ENCODE peak calls at places on chromosomes 12 and 14, in eight cellular contexts. S, X, F, U, N, B, Y and E are unnamed samples.

GRCh38 chr14:40656301-40656700 is 950.4 kb upstream of the LRFN5 start:
- DNase-seq in S (no peak), X (no peak), F (no peak), U (no peak), N (no peak), B (no peak), Y (no peak), E (no peak)

GRCh38 chr12:59151243-59151642 is 230.9 kb upstream of the LRIG3 start:
- DNase-seq in S (no peak), X (no peak), F (no peak), U (no peak), N (peak), B (no peak), Y (no peak), E (no peak)

GRCh38 chr12:98896938-98897337 is 251.8 kb downstream of the APAF1 start:
- DNase-seq in S (peak), X (no peak), F (no peak), U (no peak), N (peak), B (no peak), Y (no peak), E (no peak)

GRCh38 chr12:128387811-128388422 is 120.9 kb downstream of the TMEM132C start:
- DNase-seq in S (no peak), X (no peak), F (peak), U (peak), N (no peak), B (no peak), Y (no peak), E (peak)

GRCh38 chr12:40253936-40254335 is 29.1 kb downstream of the LRRK2 start:
- DNase-seq in S (no peak), X (no peak), F (no peak), U (no peak), N (peak), B (no peak), Y (no peak), E (no peak)

GRCh38 chr14:64711039-64711438 is 6.8 kb downstream of the PLEKHG3 start:
- DNase-seq in S (no peak), X (no peak), F (no peak), U (no peak), N (no peak), B (no peak), Y (peak), E (no peak)

GRCh38 chr14:32648434-32648833 is 290.2 kb upstream of the NPAS3 start:
- DNase-seq in S (no peak), X (no peak), F (no peak), U (no peak), N (peak), B (no peak), Y (no peak), E (peak)

GRCh38 chr12:113794774-113795173 is 171.4 kb downstream of the RBM19 start:
- DNase-seq in S (no peak), X (no peak), F (no peak), U (no peak), N (no peak), B (no peak), Y (no peak), E (no peak)

GRCh38 chr14:24274101-24274543 is 2.7 kb upstream of the RABGGTA start:
- DNase-seq in S (no peak), X (no peak), F (no peak), U (no peak), N (no peak), B (no peak), Y (peak), E (no peak)

GRCh38 chr12:51021694-51022093 is 4.5 kb downstream of the SLC11A2 start:
- DNase-seq in S (no peak), X (no peak), F (no peak), U (no peak), N (no peak), B (no peak), Y (no peak), E (no peak)

GRCh38 chr14:50038398-50039119 is 77.8 kb downstream of the VCPKMT start:
- DNase-seq in S (no peak), X (no peak), F (no peak), U (no peak), N (peak), B (no peak), Y (peak), E (peak)

GRCh38 chr12:106126441-106127288 is 12.1 kb downstream of the NUAK1 start:
- DNase-seq in S (no peak), X (no peak), F (no peak), U (no peak), N (peak), B (no peak), Y (no peak), E (peak)

GRCh38 chr12:106131671-106132070 is 7.1 kb downstream of the NUAK1 start:
- DNase-seq in S (no peak), X (no peak), F (no peak), U (peak), N (peak), B (no peak), Y (no peak), E (no peak)

GRCh38 chr12:106130474-106131113 is 8.2 kb downstream of the NUAK1 start:
- DNase-seq in S (no peak), X (no peak), F (no peak), U (no peak), N (no peak), B (no peak), Y (no peak), E (no peak)

GRCh38 chr12:106127289-106128126 is 11.2 kb downstream of the NUAK1 start:
- DNase-seq in S (no peak), X (no peak), F (no peak), U (no peak), N (no peak), B (no peak), Y (no peak), E (peak)

GRCh38 chr12:106128526-106129430 is 10.0 kb downstream of the NUAK1 start:
- DNase-seq in S (no peak), X (no peak), F (no peak), U (no peak), N (no peak), B (no peak), Y (no peak), E (no peak)
- TF ChIP-seq CTCF in S (no peak), X (no peak), F (no peak), U (no peak), N (no peak), B (no peak), Y (no peak), E (no peak)

DNA sequence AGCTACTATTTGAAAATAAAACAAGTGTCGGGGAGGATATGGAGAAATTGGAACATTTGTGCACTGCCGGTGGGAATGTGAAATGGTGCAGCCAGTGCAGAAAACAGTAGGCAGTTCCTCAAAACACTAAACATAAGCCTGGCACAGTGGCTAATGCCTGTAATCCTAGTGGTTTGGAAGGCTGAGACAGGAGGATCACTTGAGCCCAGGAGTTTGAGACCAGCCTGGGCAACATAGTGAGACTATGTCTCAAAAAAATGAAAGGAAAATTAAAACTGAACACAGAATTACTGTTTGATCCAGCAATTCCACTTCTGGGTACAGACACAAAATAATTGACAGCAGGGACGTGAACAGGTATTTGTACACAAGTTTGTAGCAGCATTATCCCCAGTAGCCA is 12.6 kb downstream of the SIVA1 start:
- DNase-seq in S (no peak), X (no peak), F (no peak), U (no peak), N (no peak), B (no peak), Y (no peak), E (no peak)
- TF ChIP-seq CTCF in S (no peak), X (no peak), F (no peak), U (no peak), N (no peak), B (no peak), Y (no peak), E (no peak)

GRCh38 chr14:54812661-54813060 is 90.0 kb downstream of the GCH1 start:
- DNase-seq in S (no peak), X (no peak), F (no peak), U (no peak), N (no peak), B (no peak), Y (no peak), E (no peak)

GRCh38 chr14:54813081-54813480 is 89.5 kb downstream of the GCH1 start:
- DNase-seq in S (no peak), X (no peak), F (no peak), U (no peak), N (no peak), B (no peak), Y (no peak), E (no peak)

GRCh38 chr14:54815531-54815930 is 87.1 kb downstream of the GCH1 start:
- DNase-seq in S (no peak), X (no peak), F (no peak), U (no peak), N (no peak), B (no peak), Y (no peak), E (no peak)

GRCh38 chr14:54815016-54815415 is 87.6 kb downstream of the GCH1 start:
- DNase-seq in S (no peak), X (no peak), F (no peak), U (no peak), N (peak), B (no peak), Y (no peak), E (no peak)

GRCh38 chr14:54814076-54814475 is 88.5 kb downstream of the GCH1 start:
- DNase-seq in S (no peak), X (no peak), F (no peak), U (no peak), N (no peak), B (no peak), Y (no peak), E (peak)
- TF ChIP-seq CTCF in S (peak), X (no peak), F (peak), U (no peak), N (peak), B (peak), Y (no peak), E (peak)

DNA sequence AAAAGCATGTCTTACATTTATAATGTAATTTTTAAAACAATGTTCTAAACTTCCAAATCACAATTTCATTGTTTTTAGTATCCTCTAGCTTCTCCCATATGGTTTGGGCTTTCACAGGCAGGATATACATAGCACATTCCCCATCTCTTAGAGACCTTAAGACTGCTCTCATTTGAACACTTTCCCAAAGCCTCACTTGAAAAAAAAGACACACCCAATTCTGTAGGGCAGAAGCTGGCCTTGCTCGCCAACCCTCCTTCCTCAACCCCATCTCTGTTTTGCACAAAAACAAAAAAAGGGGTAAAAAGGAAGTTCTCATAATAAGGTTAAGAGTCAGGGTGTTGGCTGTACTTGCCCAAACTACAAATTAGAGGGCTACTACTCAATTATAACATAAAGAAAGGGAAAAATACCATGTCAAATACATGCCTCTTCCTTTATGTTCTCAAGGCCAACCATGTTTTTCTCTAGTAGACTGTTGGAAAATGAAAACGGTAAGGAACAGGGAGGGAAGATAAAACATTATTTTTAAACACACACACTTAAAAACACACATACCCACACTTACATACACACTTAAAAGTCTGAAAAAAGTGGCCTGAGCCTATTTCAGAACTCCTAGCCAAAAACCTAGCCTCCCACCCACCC is 9.9 kb upstream of the KANSL2 start:
- DNase-seq in S (no peak), X (no peak), F (no peak), U (no peak), N (no peak), B (no peak), Y (no peak), E (no peak)
- TF ChIP-seq CTCF in S (no peak), X (no peak), F (no peak), U (no peak), N (no peak), B (no peak), Y (no peak), E (no peak)

DNA sequence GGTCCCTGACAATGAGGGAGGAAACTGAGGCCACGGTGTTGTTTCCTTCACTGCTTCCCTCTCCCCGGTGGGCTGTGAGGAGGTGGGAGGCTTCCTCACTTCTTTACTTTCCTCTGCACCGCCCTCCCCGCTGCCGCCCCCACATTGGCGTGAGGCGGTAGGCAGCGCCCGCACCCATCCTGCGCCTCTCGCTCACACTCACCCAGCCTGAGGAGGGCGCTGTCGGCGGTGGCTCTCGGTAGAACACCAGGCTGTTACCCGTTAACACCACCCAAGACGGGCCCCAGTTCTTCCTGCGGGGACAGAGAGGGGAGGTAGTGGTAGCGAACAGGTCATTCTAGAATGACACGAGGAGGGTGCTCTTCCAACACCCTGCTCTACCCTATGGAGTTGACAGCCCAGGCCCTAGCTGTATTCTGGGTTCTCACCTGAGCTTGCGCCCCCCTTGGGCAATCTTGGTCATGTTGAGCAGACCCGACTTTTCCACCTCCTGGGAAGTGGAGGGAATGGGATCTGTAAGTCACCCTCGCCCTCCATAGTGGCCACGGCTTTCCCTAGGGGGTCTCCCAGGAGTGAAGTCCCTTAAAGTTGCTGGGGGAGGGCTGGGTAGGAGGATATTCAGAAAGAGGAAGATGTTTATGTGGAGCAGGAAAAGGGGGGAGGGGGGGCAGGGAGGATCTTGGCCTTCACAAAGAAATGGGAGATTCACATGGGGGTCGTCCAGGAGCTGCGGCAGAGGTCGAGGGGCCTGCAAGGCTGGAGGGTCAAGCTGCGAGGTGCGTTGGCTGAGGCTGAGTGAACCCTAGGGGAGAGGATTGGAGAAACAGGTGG is 3.3 kb downstream of the ARHGAP9 start:
- DNase-seq in S (peak), X (peak), F (no peak), U (no peak), N (no peak), B (no peak), Y (peak), E (no peak)
- TF ChIP-seq CTCF in S (peak), X (peak), F (peak), U (no peak), N (no peak), B (peak), Y (peak), E (no peak)

DNA sequence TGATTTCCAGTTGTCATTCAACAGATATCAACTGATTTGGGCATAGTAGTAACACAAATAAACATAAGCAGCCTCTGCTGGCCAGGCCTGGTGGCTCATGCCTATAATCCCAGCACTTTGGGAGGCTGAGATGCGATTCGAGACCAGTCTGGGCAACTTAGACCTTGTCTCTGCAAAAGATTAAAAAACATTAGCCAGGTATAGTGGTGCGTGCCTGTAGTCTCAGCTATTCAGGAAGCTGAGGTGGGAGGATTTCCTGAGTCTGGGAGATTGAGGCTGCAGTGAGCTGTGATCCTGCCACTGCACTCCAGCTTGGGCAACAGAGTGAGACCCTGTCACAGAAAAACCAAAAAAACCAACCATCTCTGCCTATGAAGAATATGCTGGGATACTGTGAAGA is 7.1 kb downstream of the METAP2 start:
- DNase-seq in S (no peak), X (no peak), F (no peak), U (no peak), N (peak), B (no peak), Y (no peak), E (no peak)
- TF ChIP-seq CTCF in S (no peak), X (no peak), F (no peak), U (no peak), N (peak), B (peak), Y (no peak), E (no peak)

DNA sequence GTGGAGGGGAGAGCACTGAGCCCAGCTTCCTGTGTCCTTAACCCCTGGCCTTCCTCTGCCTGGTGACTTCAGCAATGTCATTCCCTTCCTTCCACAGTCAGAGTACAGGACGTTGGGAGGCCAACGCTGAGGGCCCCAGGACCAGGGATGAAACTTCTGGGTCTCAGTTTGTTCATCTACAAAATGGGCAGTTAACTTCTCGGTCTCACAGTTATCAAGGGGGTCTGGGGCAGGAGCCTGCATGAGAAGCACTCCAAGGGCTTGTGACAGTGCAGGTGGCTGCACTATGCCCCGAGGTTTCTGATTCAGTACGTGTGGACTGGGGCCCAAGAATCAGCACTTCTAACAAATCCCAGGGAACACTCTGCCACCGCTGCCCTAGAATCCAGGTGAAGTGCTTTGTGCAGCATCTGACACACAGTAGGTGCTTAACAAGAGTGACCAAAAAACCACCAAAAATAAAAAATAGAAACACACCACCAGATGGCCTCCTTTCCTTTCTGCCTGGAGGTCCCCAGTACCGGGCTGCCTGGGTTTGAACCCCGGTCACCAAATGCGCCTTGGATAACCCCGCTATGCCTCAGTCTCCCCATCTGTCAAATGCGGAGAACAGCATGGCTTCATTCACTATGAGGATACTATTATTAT is 80.4 kb downstream of the RFLNA start:
- DNase-seq in S (no peak), X (no peak), F (no peak), U (no peak), N (no peak), B (no peak), Y (no peak), E (no peak)
- TF ChIP-seq CTCF in S (no peak), X (no peak), F (no peak), U (no peak), N (no peak), B (no peak), Y (no peak), E (peak)

GRCh38 chr14:21647380-21647779 is 6.3 kb upstream of the OR4E2 start:
- DNase-seq in S (no peak), X (no peak), F (no peak), U (no peak), N (peak), B (no peak), Y (no peak), E (no peak)
- TF ChIP-seq CTCF in S (no peak), X (no peak), F (no peak), U (no peak), N (no peak), B (no peak), Y (no peak), E (no peak)

GRCh38 chr14:60327447-60328331 is 78.7 kb downstream of the PPM1A start:
- DNase-seq in S (peak), X (peak), F (peak), U (no peak), N (peak), B (no peak), Y (peak), E (no peak)

GRCh38 chr14:60328588-60328987 is 79.6 kb downstream of the PPM1A start:
- DNase-seq in S (no peak), X (no peak), F (no peak), U (no peak), N (no peak), B (no peak), Y (no peak), E (no peak)

GRCh38 chr14:60332869-60333268 is 83.8 kb downstream of the PPM1A start:
- DNase-seq in S (no peak), X (no peak), F (no peak), U (no peak), N (no peak), B (no peak), Y (no peak), E (no peak)

GRCh38 chr14:60331201-60332045 is 82.4 kb downstream of the PPM1A start:
- DNase-seq in S (peak), X (peak), F (peak), U (peak), N (peak), B (peak), Y (peak), E (peak)

DNA sequence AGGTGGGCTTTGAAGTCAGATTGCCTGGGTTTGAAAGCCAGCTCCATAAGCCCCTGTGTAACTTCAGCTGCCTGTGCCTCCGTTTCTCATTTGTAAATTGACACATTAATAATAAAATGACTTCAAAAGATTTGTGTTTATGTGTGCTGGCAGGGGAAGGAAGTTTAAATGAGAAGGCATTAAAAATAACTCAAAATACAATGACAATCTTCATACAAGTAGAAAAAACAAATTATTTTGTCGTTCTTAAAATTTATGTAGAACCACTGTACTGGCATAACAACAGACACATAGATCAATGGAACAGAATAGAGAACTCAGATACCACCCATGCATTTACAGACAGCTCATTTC is 83.0 kb downstream of the PPM1A start:
- DNase-seq in S (no peak), X (no peak), F (no peak), U (no peak), N (no peak), B (no peak), Y (no peak), E (no peak)
- TF ChIP-seq CTCF in S (no peak), X (peak), F (no peak), U (no peak), N (no peak), B (no peak), Y (peak), E (no peak)

GRCh38 chr12:119694111-119694510 is 26.2 kb downstream of the PRKAB1 start:
- DNase-seq in S (no peak), X (no peak), F (no peak), U (no peak), N (no peak), B (no peak), Y (no peak), E (no peak)

GRCh38 chr12:119696943-119697342 is 29.0 kb downstream of the PRKAB1 start:
- DNase-seq in S (no peak), X (no peak), F (no peak), U (no peak), N (no peak), B (no peak), Y (no peak), E (no peak)

GRCh38 chr12:119693511-119693910 is 25.6 kb downstream of the PRKAB1 start:
- DNase-seq in S (no peak), X (no peak), F (no peak), U (no peak), N (no peak), B (no peak), Y (no peak), E (no peak)

GRCh38 chr12:119693006-119693405 is 25.1 kb downstream of the PRKAB1 start:
- DNase-seq in S (no peak), X (no peak), F (no peak), U (no peak), N (peak), B (no peak), Y (no peak), E (no peak)

GRCh38 chr12:119695034-119695433 is 27.1 kb downstream of the PRKAB1 start:
- DNase-seq in S (no peak), X (no peak), F (no peak), U (no peak), N (peak), B (no peak), Y (no peak), E (peak)
- TF ChIP-seq CTCF in S (no peak), X (peak), F (peak), U (no peak), N (peak), B (peak), Y (no peak), E (peak)